ENCODE peak calls at places on chromosome 1, in seven cellular contexts. One of them, this sample, is unnamed.

GRCh38 chr1:97904528-97904927 is 16.3 kb downstream of the DPYD start:
- ATAC-seq in gastroesophageal sphincter: no peak
- ATAC-seq in GM23338: no peak
- ATAC-seq in HCT116: no peak
- ATAC-seq in natural killer cell treated with Interleukin-12 subunit alpha and Interleukin-12 subunit beta and Interleukin-15 and Interleukin-18, amount 100 ng/mL, for 72 hours: peak
- ATAC-seq in aorta: no peak
- ATAC-seq in activated CD8-positive, alpha-beta T cell treated with anti-CD3 and anti-CD28 coated beads, Interleukin-2, amount 10 ng/mL, durations not matched to agents 7 days and 5 days: no peak
- ATAC-seq in this sample: peak

GRCh38 chr1:166544561-166544960 is 294.7 kb upstream of the POGK start:
- ATAC-seq in gastroesophageal sphincter: no peak
- ATAC-seq in GM23338: no peak
- ATAC-seq in HCT116: no peak
- ATAC-seq in natural killer cell treated with Interleukin-12 subunit alpha and Interleukin-12 subunit beta and Interleukin-15 and Interleukin-18, amount 100 ng/mL, for 72 hours: no peak
- ATAC-seq in aorta: no peak
- ATAC-seq in activated CD8-positive, alpha-beta T cell treated with anti-CD3 and anti-CD28 coated beads, Interleukin-2, amount 10 ng/mL, durations not matched to agents 7 days and 5 days: no peak
- ATAC-seq in this sample: no peak

GRCh38 chr1:192835116-192835515 is 26.3 kb downstream of the RGS2 start:
- ATAC-seq in gastroesophageal sphincter: no peak
- ATAC-seq in GM23338: no peak
- ATAC-seq in HCT116: no peak
- ATAC-seq in natural killer cell treated with Interleukin-12 subunit alpha and Interleukin-12 subunit beta and Interleukin-15 and Interleukin-18, amount 100 ng/mL, for 72 hours: no peak
- ATAC-seq in aorta: no peak
- ATAC-seq in activated CD8-positive, alpha-beta T cell treated with anti-CD3 and anti-CD28 coated beads, Interleukin-2, amount 10 ng/mL, durations not matched to agents 7 days and 5 days: no peak
- ATAC-seq in this sample: no peak

GRCh38 chr1:67401443-67401842 is 28.8 kb downstream of the SERBP1 start:
- ATAC-seq in gastroesophageal sphincter: no peak
- ATAC-seq in GM23338: no peak
- ATAC-seq in HCT116: no peak
- ATAC-seq in natural killer cell treated with Interleukin-12 subunit alpha and Interleukin-12 subunit beta and Interleukin-15 and Interleukin-18, amount 100 ng/mL, for 72 hours: peak
- ATAC-seq in aorta: no peak
- ATAC-seq in activated CD8-positive, alpha-beta T cell treated with anti-CD3 and anti-CD28 coated beads, Interleukin-2, amount 10 ng/mL, durations not matched to agents 7 days and 5 days: no peak
- ATAC-seq in this sample: no peak

GRCh38 chr1:117695796-117696505 is 90.1 kb downstream of the TENT5C start:
- ATAC-seq in gastroesophageal sphincter: peak
- ATAC-seq in GM23338: peak
- ATAC-seq in HCT116: no peak
- ATAC-seq in natural killer cell treated with Interleukin-12 subunit alpha and Interleukin-12 subunit beta and Interleukin-15 and Interleukin-18, amount 100 ng/mL, for 72 hours: no peak
- ATAC-seq in aorta: peak
- ATAC-seq in activated CD8-positive, alpha-beta T cell treated with anti-CD3 and anti-CD28 coated beads, Interleukin-2, amount 10 ng/mL, durations not matched to agents 7 days and 5 days: no peak
- ATAC-seq in this sample: no peak

GRCh38 chr1:154353460-154353904 is 28.2 kb downstream of the ATP8B2 start:
- ATAC-seq in gastroesophageal sphincter: peak
- ATAC-seq in GM23338: peak
- ATAC-seq in HCT116: peak
- ATAC-seq in natural killer cell treated with Interleukin-12 subunit alpha and Interleukin-12 subunit beta and Interleukin-15 and Interleukin-18, amount 100 ng/mL, for 72 hours: peak
- ATAC-seq in aorta: peak
- ATAC-seq in activated CD8-positive, alpha-beta T cell treated with anti-CD3 and anti-CD28 coated beads, Interleukin-2, amount 10 ng/mL, durations not matched to agents 7 days and 5 days: peak
- ATAC-seq in this sample: peak

GRCh38 chr1:8018492-8019228 is 7.4 kb downstream of the ERRFI1 start:
- ATAC-seq in gastroesophageal sphincter: no peak
- ATAC-seq in GM23338: peak
- ATAC-seq in HCT116: no peak
- ATAC-seq in natural killer cell treated with Interleukin-12 subunit alpha and Interleukin-12 subunit beta and Interleukin-15 and Interleukin-18, amount 100 ng/mL, for 72 hours: no peak
- ATAC-seq in aorta: no peak
- ATAC-seq in activated CD8-positive, alpha-beta T cell treated with anti-CD3 and anti-CD28 coated beads, Interleukin-2, amount 10 ng/mL, durations not matched to agents 7 days and 5 days: no peak
- ATAC-seq in this sample: no peak

GRCh38 chr1:41806472-41807155 is 112.1 kb downstream of the HIVEP3 start:
- ATAC-seq in gastroesophageal sphincter: no peak
- ATAC-seq in GM23338: no peak
- ATAC-seq in HCT116: no peak
- ATAC-seq in natural killer cell treated with Interleukin-12 subunit alpha and Interleukin-12 subunit beta and Interleukin-15 and Interleukin-18, amount 100 ng/mL, for 72 hours: peak
- ATAC-seq in aorta: no peak
- ATAC-seq in activated CD8-positive, alpha-beta T cell treated with anti-CD3 and anti-CD28 coated beads, Interleukin-2, amount 10 ng/mL, durations not matched to agents 7 days and 5 days: peak
- ATAC-seq in this sample: no peak

GRCh38 chr1:25036117-25036546 is 106.1 kb upstream of the RUNX3 start:
- ATAC-seq in gastroesophageal sphincter: no peak
- ATAC-seq in GM23338: no peak
- ATAC-seq in HCT116: no peak
- ATAC-seq in natural killer cell treated with Interleukin-12 subunit alpha and Interleukin-12 subunit beta and Interleukin-15 and Interleukin-18, amount 100 ng/mL, for 72 hours: peak
- ATAC-seq in aorta: no peak
- ATAC-seq in activated CD8-positive, alpha-beta T cell treated with anti-CD3 and anti-CD28 coated beads, Interleukin-2, amount 10 ng/mL, durations not matched to agents 7 days and 5 days: no peak
- ATAC-seq in this sample: no peak

GRCh38 chr1:96370752-96371151 is 350.8 kb upstream of the PTBP2 start:
- ATAC-seq in gastroesophageal sphincter: no peak
- ATAC-seq in GM23338: no peak
- ATAC-seq in HCT116: no peak
- ATAC-seq in natural killer cell treated with Interleukin-12 subunit alpha and Interleukin-12 subunit beta and Interleukin-15 and Interleukin-18, amount 100 ng/mL, for 72 hours: no peak
- ATAC-seq in aorta: no peak
- ATAC-seq in activated CD8-positive, alpha-beta T cell treated with anti-CD3 and anti-CD28 coated beads, Interleukin-2, amount 10 ng/mL, durations not matched to agents 7 days and 5 days: no peak
- ATAC-seq in this sample: no peak

GRCh38 chr1:53254011-53254640 is 15.8 kb upstream of the MAGOH start:
- ATAC-seq in gastroesophageal sphincter: no peak
- ATAC-seq in GM23338: no peak
- ATAC-seq in HCT116: no peak
- ATAC-seq in natural killer cell treated with Interleukin-12 subunit alpha and Interleukin-12 subunit beta and Interleukin-15 and Interleukin-18, amount 100 ng/mL, for 72 hours: peak
- ATAC-seq in aorta: no peak
- ATAC-seq in activated CD8-positive, alpha-beta T cell treated with anti-CD3 and anti-CD28 coated beads, Interleukin-2, amount 10 ng/mL, durations not matched to agents 7 days and 5 days: no peak
- ATAC-seq in this sample: no peak

GRCh38 chr1:62688687-62689085 is 500 bp upstream of the DOCK7 start:
- ATAC-seq in gastroesophageal sphincter: no peak
- ATAC-seq in GM23338: no peak
- ATAC-seq in HCT116: no peak
- ATAC-seq in natural killer cell treated with Interleukin-12 subunit alpha and Interleukin-12 subunit beta and Interleukin-15 and Interleukin-18, amount 100 ng/mL, for 72 hours: no peak
- ATAC-seq in aorta: peak
- ATAC-seq in activated CD8-positive, alpha-beta T cell treated with anti-CD3 and anti-CD28 coated beads, Interleukin-2, amount 10 ng/mL, durations not matched to agents 7 days and 5 days: no peak
- ATAC-seq in this sample: no peak

GRCh38 chr1:221837886-221838285 is 96.0 kb upstream of the DUSP10 start:
- ATAC-seq in gastroesophageal sphincter: no peak
- ATAC-seq in GM23338: no peak
- ATAC-seq in HCT116: no peak
- ATAC-seq in natural killer cell treated with Interleukin-12 subunit alpha and Interleukin-12 subunit beta and Interleukin-15 and Interleukin-18, amount 100 ng/mL, for 72 hours: peak
- ATAC-seq in aorta: no peak
- ATAC-seq in activated CD8-positive, alpha-beta T cell treated with anti-CD3 and anti-CD28 coated beads, Interleukin-2, amount 10 ng/mL, durations not matched to agents 7 days and 5 days: peak
- ATAC-seq in this sample: no peak

GRCh38 chr1:1540015-1540816 is at the start of gene TMEM240:
- ATAC-seq in gastroesophageal sphincter: peak
- ATAC-seq in GM23338: peak
- ATAC-seq in HCT116: no peak
- ATAC-seq in natural killer cell treated with Interleukin-12 subunit alpha and Interleukin-12 subunit beta and Interleukin-15 and Interleukin-18, amount 100 ng/mL, for 72 hours: peak
- ATAC-seq in aorta: peak
- ATAC-seq in activated CD8-positive, alpha-beta T cell treated with anti-CD3 and anti-CD28 coated beads, Interleukin-2, amount 10 ng/mL, durations not matched to agents 7 days and 5 days: peak
- ATAC-seq in this sample: peak

GRCh38 chr1:52352690-52353089 is 13.3 kb downstream of the CC2D1B start:
- ATAC-seq in gastroesophageal sphincter: no peak
- ATAC-seq in GM23338: no peak
- ATAC-seq in HCT116: no peak
- ATAC-seq in natural killer cell treated with Interleukin-12 subunit alpha and Interleukin-12 subunit beta and Interleukin-15 and Interleukin-18, amount 100 ng/mL, for 72 hours: no peak
- ATAC-seq in aorta: no peak
- ATAC-seq in activated CD8-positive, alpha-beta T cell treated with anti-CD3 and anti-CD28 coated beads, Interleukin-2, amount 10 ng/mL, durations not matched to agents 7 days and 5 days: no peak
- ATAC-seq in this sample: no peak

GRCh38 chr1:44820328-44820944 is 12.1 kb downstream of the BTBD19 start:
- ATAC-seq in gastroesophageal sphincter: peak
- ATAC-seq in GM23338: peak
- ATAC-seq in HCT116: no peak
- ATAC-seq in natural killer cell treated with Interleukin-12 subunit alpha and Interleukin-12 subunit beta and Interleukin-15 and Interleukin-18, amount 100 ng/mL, for 72 hours: no peak
- ATAC-seq in aorta: peak
- ATAC-seq in activated CD8-positive, alpha-beta T cell treated with anti-CD3 and anti-CD28 coated beads, Interleukin-2, amount 10 ng/mL, durations not matched to agents 7 days and 5 days: no peak
- ATAC-seq in this sample: peak

GRCh38 chr1:210821615-210822014 is 312.3 kb downstream of the KCNH1 start:
- ATAC-seq in gastroesophageal sphincter: no peak
- ATAC-seq in GM23338: no peak
- ATAC-seq in HCT116: no peak
- ATAC-seq in natural killer cell treated with Interleukin-12 subunit alpha and Interleukin-12 subunit beta and Interleukin-15 and Interleukin-18, amount 100 ng/mL, for 72 hours: no peak
- ATAC-seq in aorta: no peak
- ATAC-seq in activated CD8-positive, alpha-beta T cell treated with anti-CD3 and anti-CD28 coated beads, Interleukin-2, amount 10 ng/mL, durations not matched to agents 7 days and 5 days: no peak
- ATAC-seq in this sample: no peak

GRCh38 chr1:12038356-12039140 is 19.2 kb downstream of the MIIP start:
- ATAC-seq in gastroesophageal sphincter: no peak
- ATAC-seq in GM23338: no peak
- ATAC-seq in HCT116: no peak
- ATAC-seq in natural killer cell treated with Interleukin-12 subunit alpha and Interleukin-12 subunit beta and Interleukin-15 and Interleukin-18, amount 100 ng/mL, for 72 hours: no peak
- ATAC-seq in aorta: no peak
- ATAC-seq in activated CD8-positive, alpha-beta T cell treated with anti-CD3 and anti-CD28 coated beads, Interleukin-2, amount 10 ng/mL, durations not matched to agents 7 days and 5 days: no peak
- ATAC-seq in this sample: no peak

GRCh38 chr1:96361961-96362360 is 359.6 kb upstream of the PTBP2 start:
- ATAC-seq in gastroesophageal sphincter: no peak
- ATAC-seq in GM23338: no peak
- ATAC-seq in HCT116: no peak
- ATAC-seq in natural killer cell treated with Interleukin-12 subunit alpha and Interleukin-12 subunit beta and Interleukin-15 and Interleukin-18, amount 100 ng/mL, for 72 hours: no peak
- ATAC-seq in aorta: no peak
- ATAC-seq in activated CD8-positive, alpha-beta T cell treated with anti-CD3 and anti-CD28 coated beads, Interleukin-2, amount 10 ng/mL, durations not matched to agents 7 days and 5 days: no peak
- ATAC-seq in this sample: no peak

GRCh38 chr1:93648656-93649055 is 33.0 kb downstream of the BCAR3 start:
- ATAC-seq in gastroesophageal sphincter: no peak
- ATAC-seq in GM23338: peak
- ATAC-seq in HCT116: no peak
- ATAC-seq in natural killer cell treated with Interleukin-12 subunit alpha and Interleukin-12 subunit beta and Interleukin-15 and Interleukin-18, amount 100 ng/mL, for 72 hours: no peak
- ATAC-seq in aorta: no peak
- ATAC-seq in activated CD8-positive, alpha-beta T cell treated with anti-CD3 and anti-CD28 coated beads, Interleukin-2, amount 10 ng/mL, durations not matched to agents 7 days and 5 days: no peak
- ATAC-seq in this sample: no peak

GRCh38 chr1:185825556-185825955 is 91.4 kb downstream of the HMCN1 start:
- ATAC-seq in gastroesophageal sphincter: no peak
- ATAC-seq in GM23338: no peak
- ATAC-seq in HCT116: no peak
- ATAC-seq in natural killer cell treated with Interleukin-12 subunit alpha and Interleukin-12 subunit beta and Interleukin-15 and Interleukin-18, amount 100 ng/mL, for 72 hours: no peak
- ATAC-seq in aorta: no peak
- ATAC-seq in activated CD8-positive, alpha-beta T cell treated with anti-CD3 and anti-CD28 coated beads, Interleukin-2, amount 10 ng/mL, durations not matched to agents 7 days and 5 days: no peak
- ATAC-seq in this sample: no peak

GRCh38 chr1:78834201-78834741 is 172.3 kb downstream of the ADGRL4 start:
- ATAC-seq in gastroesophageal sphincter: no peak
- ATAC-seq in GM23338: no peak
- ATAC-seq in HCT116: no peak
- ATAC-seq in natural killer cell treated with Interleukin-12 subunit alpha and Interleukin-12 subunit beta and Interleukin-15 and Interleukin-18, amount 100 ng/mL, for 72 hours: no peak
- ATAC-seq in aorta: no peak
- ATAC-seq in activated CD8-positive, alpha-beta T cell treated with anti-CD3 and anti-CD28 coated beads, Interleukin-2, amount 10 ng/mL, durations not matched to agents 7 days and 5 days: no peak
- ATAC-seq in this sample: no peak

GRCh38 chr1:205275133-205275532 is 46.4 kb downstream of the NUAK2 start:
- ATAC-seq in gastroesophageal sphincter: no peak
- ATAC-seq in GM23338: no peak
- ATAC-seq in HCT116: no peak
- ATAC-seq in natural killer cell treated with Interleukin-12 subunit alpha and Interleukin-12 subunit beta and Interleukin-15 and Interleukin-18, amount 100 ng/mL, for 72 hours: no peak
- ATAC-seq in aorta: no peak
- ATAC-seq in activated CD8-positive, alpha-beta T cell treated with anti-CD3 and anti-CD28 coated beads, Interleukin-2, amount 10 ng/mL, durations not matched to agents 7 days and 5 days: no peak
- ATAC-seq in this sample: peak

GRCh38 chr1:42952353-42953001 is 6.2 kb downstream of the SLC2A1 start:
- ATAC-seq in gastroesophageal sphincter: no peak
- ATAC-seq in GM23338: no peak
- ATAC-seq in HCT116: peak
- ATAC-seq in natural killer cell treated with Interleukin-12 subunit alpha and Interleukin-12 subunit beta and Interleukin-15 and Interleukin-18, amount 100 ng/mL, for 72 hours: peak
- ATAC-seq in aorta: no peak
- ATAC-seq in activated CD8-positive, alpha-beta T cell treated with anti-CD3 and anti-CD28 coated beads, Interleukin-2, amount 10 ng/mL, durations not matched to agents 7 days and 5 days: peak
- ATAC-seq in this sample: peak

GRCh38 chr1:183607322-183607980 is 17.2 kb upstream of the NCF2 start:
- ATAC-seq in gastroesophageal sphincter: no peak
- ATAC-seq in GM23338: no peak
- ATAC-seq in HCT116: no peak
- ATAC-seq in natural killer cell treated with Interleukin-12 subunit alpha and Interleukin-12 subunit beta and Interleukin-15 and Interleukin-18, amount 100 ng/mL, for 72 hours: no peak
- ATAC-seq in aorta: no peak
- ATAC-seq in activated CD8-positive, alpha-beta T cell treated with anti-CD3 and anti-CD28 coated beads, Interleukin-2, amount 10 ng/mL, durations not matched to agents 7 days and 5 days: no peak
- ATAC-seq in this sample: no peak

GRCh38 chr1:202578565-202578964 is 131.7 kb downstream of the SYT2 start:
- ATAC-seq in gastroesophageal sphincter: peak
- ATAC-seq in GM23338: peak
- ATAC-seq in HCT116: no peak
- ATAC-seq in natural killer cell treated with Interleukin-12 subunit alpha and Interleukin-12 subunit beta and Interleukin-15 and Interleukin-18, amount 100 ng/mL, for 72 hours: no peak
- ATAC-seq in aorta: no peak
- ATAC-seq in activated CD8-positive, alpha-beta T cell treated with anti-CD3 and anti-CD28 coated beads, Interleukin-2, amount 10 ng/mL, durations not matched to agents 7 days and 5 days: no peak
- ATAC-seq in this sample: no peak

GRCh38 chr1:162070825-162071224 is 1.3 kb downstream of the NOS1AP start:
- ATAC-seq in gastroesophageal sphincter: no peak
- ATAC-seq in GM23338: peak
- ATAC-seq in HCT116: no peak
- ATAC-seq in natural killer cell treated with Interleukin-12 subunit alpha and Interleukin-12 subunit beta and Interleukin-15 and Interleukin-18, amount 100 ng/mL, for 72 hours: no peak
- ATAC-seq in aorta: no peak
- ATAC-seq in activated CD8-positive, alpha-beta T cell treated with anti-CD3 and anti-CD28 coated beads, Interleukin-2, amount 10 ng/mL, durations not matched to agents 7 days and 5 days: no peak
- ATAC-seq in this sample: no peak

GRCh38 chr1:119374208-119374877 is 5.8 kb downstream of the HAO2 start:
- ATAC-seq in gastroesophageal sphincter: no peak
- ATAC-seq in GM23338: no peak
- ATAC-seq in HCT116: no peak
- ATAC-seq in natural killer cell treated with Interleukin-12 subunit alpha and Interleukin-12 subunit beta and Interleukin-15 and Interleukin-18, amount 100 ng/mL, for 72 hours: no peak
- ATAC-seq in aorta: no peak
- ATAC-seq in activated CD8-positive, alpha-beta T cell treated with anti-CD3 and anti-CD28 coated beads, Interleukin-2, amount 10 ng/mL, durations not matched to agents 7 days and 5 days: no peak
- ATAC-seq in this sample: no peak

GRCh38 chr1:171110485-171111340 is 20.0 kb downstream of the FMO3 start:
- ATAC-seq in gastroesophageal sphincter: no peak
- ATAC-seq in GM23338: no peak
- ATAC-seq in HCT116: no peak
- ATAC-seq in natural killer cell treated with Interleukin-12 subunit alpha and Interleukin-12 subunit beta and Interleukin-15 and Interleukin-18, amount 100 ng/mL, for 72 hours: no peak
- ATAC-seq in aorta: no peak
- ATAC-seq in activated CD8-positive, alpha-beta T cell treated with anti-CD3 and anti-CD28 coated beads, Interleukin-2, amount 10 ng/mL, durations not matched to agents 7 days and 5 days: no peak
- ATAC-seq in this sample: no peak